ENCODE peak calls at places on chromosomes 7 and 10, in six cellular contexts. I, Q, K, T, C and E are unnamed samples. For H3K4me1, the result is how much of the 10 kb centered on the place peaks cover.

GRCh38 chr7:24936121-24936824 is 43.7 kb downstream of the OSBPL3 start:
- DNase-seq in I (no peak), Q (no peak), K (no peak), T (peak), C (no peak), E (peak)

GRCh38 chr7:90677742-90678439 is 81.8 kb downstream of the CDK14 start:
- DNase-seq in I (no peak), Q (no peak), K (no peak), T (no peak), C (no peak), E (no peak)

GRCh38 chr10:128047337-128047736 is 78.9 kb downstream of the MKI67 start:
- DNase-seq in I (peak), Q (peak), K (peak), T (peak), C (peak), E (no peak)

GRCh38 chr7:132771301-132771730 is 195.0 kb upstream of the PLXNA4 start:
- DNase-seq in I (peak), Q (no peak), K (no peak), T (no peak), C (no peak), E (peak)

GRCh38 chr10:115939101-115939815 is 333.7 kb downstream of the GFRA1 start:
- DNase-seq in I (no peak), Q (no peak), K (no peak), T (no peak), C (no peak), E (no peak)

GRCh38 chr10:92757066-92757716 is 67.4 kb downstream of the HHEX start:
- DNase-seq in I (no peak), Q (peak), K (peak), T (peak), C (peak), E (peak)

GRCh38 chr7:50304158-50304910 is at the start of gene IKZF1:
- DNase-seq in I (peak), Q (peak), K (no peak), T (no peak), C (no peak), E (peak)

GRCh38 chr7:1439373-1440363 is 19.6 kb downstream of the MICALL2 start:
- DNase-seq in I (no peak), Q (no peak), K (no peak), T (no peak), C (no peak), E (no peak)

GRCh38 chr7:103934508-103934907 is 55.0 kb downstream of the RELN start:
- DNase-seq in I (no peak), Q (no peak), K (no peak), T (no peak), C (no peak), E (no peak)

GRCh38 chr7:42217053-42217452 is 20.0 kb downstream of the GLI3 start:
- DNase-seq in I (no peak), Q (no peak), K (no peak), T (no peak), C (no peak), E (no peak)

GRCh38 chr7:125934539-125934938 is 1004.9 kb upstream of the POT1 start:
- DNase-seq in I (no peak), Q (no peak), K (no peak), T (no peak), C (peak), E (no peak)

GRCh38 chr10:128337860-128338378 is 211.7 kb upstream of the MKI67 start:
- DNase-seq in I (no peak), Q (no peak), K (no peak), T (no peak), C (no peak), E (no peak)

GRCh38 chr10:31346953-31347352 is 27.9 kb downstream of the ZEB1 start:
- DNase-seq in I (no peak), Q (no peak), K (no peak), T (no peak), C (no peak), E (no peak)

GRCh38 chr7:116030626-116031276 is at the start of gene TFEC:
- DNase-seq in I (no peak), Q (no peak), K (peak), T (peak), C (no peak), E (peak)

GRCh38 chr7:94338921-94339371 is 55.7 kb upstream of the COL1A2 start:
- DNase-seq in I (no peak), Q (no peak), K (no peak), T (peak), C (no peak), E (no peak)

GRCh38 chr7:122709930-122710646 is 7.4 kb upstream of the RNF148 start:
- DNase-seq in I (no peak), Q (no peak), K (no peak), T (no peak), C (no peak), E (no peak)

GRCh38 chr10:48614481-48615383 is 9.9 kb upstream of the ARHGAP22 start:
- DNase-seq in I (no peak), Q (no peak), K (no peak), T (peak), C (no peak), E (peak)

GRCh38 chr10:129099992-129100391 is 367.0 kb upstream of the MGMT start:
- DNase-seq in I (no peak), Q (no peak), K (no peak), T (no peak), C (no peak), E (no peak)

GRCh38 chr7:48424731-48425130 is 253.5 kb downstream of the ABCA13 start:
- DNase-seq in I (no peak), Q (no peak), K (peak), T (no peak), C (no peak), E (no peak)

GRCh38 chr7:25149844-25150243 is 24.8 kb upstream of the CYCS start:
- DNase-seq in I (no peak), Q (no peak), K (no peak), T (no peak), C (no peak), E (no peak)

DNA sequence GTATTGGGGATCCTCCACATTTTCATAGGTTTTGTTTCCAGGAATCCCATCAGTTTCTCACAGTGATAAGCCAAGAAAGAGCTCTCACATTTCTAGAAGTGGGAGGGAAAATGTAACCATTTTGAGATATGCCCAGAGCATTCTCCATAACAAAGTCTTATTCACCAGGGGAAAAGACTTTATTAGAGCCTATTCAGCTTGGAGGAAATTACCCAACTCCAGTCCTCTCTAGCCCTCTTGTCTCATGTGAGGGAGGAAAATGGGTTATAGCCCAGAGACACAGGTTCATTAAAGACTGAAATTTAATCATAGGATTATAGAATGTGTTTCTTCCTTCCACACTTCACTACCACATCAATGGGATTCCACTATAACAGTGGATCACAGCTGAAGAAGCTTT is 61.6 kb upstream of the DYNC1I1 start:
- DNase-seq in I (no peak), Q (no peak), K (no peak), T (no peak), C (no peak), E (no peak)
- H3K4me1 ChIP-seq in I (under half), Q (under half), K (under half), T (under half), C (under half), E (under half)

DNA sequence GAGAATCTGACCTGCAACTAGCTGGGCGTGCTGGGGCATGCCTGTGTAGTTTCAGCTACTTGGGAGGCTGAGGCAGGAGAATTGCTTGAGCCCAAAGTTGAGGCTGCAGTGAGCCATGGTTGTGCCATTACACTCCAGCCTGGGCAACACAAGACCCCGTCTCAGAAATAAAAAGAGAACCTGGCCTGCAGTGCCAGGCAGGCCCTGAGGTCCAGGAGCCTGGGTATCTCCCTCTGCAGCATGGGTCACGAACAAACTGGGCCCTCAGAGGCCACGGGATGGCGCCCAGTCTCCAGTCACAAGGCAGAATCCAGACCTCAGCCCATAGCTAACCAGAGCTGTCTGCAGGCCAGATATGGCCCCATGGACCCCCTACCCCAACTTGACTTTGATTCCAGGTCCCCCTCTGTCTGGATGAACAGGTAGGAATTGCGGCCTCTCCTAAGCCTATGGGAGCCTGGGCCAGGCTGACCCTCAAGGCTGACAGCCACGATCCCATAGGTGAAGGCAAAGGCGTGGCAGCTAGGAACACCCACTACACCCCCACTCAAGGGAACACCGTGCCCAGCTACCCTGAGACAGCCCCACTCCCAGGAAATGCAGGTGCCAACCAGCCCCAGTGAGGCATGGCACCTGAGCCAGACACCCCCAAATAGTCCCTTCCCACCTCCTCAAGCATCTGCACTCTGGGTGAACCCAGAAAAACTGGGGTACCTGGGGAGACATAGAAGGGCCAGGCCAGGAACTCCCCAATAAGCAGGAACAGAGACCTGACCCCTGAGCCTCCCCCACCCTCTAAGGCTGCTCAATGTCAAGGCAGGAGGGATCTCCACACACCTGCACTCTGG is 102.8 kb upstream of the TNRC18 start:
- DNase-seq in I (peak), Q (peak), K (peak), T (no peak), C (no peak), E (peak)
- H3K4me3 ChIP-seq in I (peak), Q (peak), K (peak), T (peak), C (no peak), E (peak)

DNA sequence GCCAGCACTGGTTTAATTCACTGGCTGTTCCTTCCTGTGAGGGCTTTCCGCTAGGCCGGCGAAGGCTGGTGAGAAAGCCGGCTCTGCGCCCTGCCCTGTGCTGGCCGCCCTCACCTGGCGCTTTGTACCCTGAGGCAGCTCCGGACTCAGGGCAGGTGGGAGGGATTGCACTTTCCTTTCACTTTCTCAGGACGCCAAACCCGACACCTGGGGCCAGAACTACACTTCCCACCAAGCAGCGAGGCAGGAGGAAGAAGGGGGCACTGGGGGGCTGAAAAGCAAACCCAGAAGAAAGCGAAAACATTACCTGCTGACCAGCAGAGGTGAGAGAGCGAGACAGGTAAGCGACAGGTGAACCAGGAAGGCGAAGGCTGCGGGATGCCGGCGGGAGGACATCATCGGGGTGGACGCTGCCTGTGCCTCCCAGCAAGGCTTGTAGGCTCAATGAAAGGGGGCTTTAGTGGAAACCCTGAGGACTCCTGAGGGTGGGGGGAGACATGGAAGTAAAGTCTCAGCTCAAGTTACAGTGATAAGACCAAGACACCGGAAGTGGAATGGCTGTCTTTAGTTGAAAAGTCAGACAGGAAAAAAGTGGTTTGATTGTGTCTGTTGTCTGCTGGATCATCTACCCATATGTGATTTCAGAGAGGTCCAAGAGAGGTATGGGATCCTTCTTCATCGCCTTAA is at the start of gene RAB19:
- DNase-seq in I (peak), Q (no peak), K (no peak), T (no peak), C (peak), E (no peak)
- H3K4me1 ChIP-seq in I (under half), Q (under half), K (under half), T (under half), C (under half), E (under half)

GRCh38 chr7:7424151-7424873 is 111.4 kb downstream of the COL28A1 start:
- DNase-seq in I (peak), Q (peak), K (peak), T (peak), C (peak), E (peak)
- H3K4me3 ChIP-seq in I (peak), Q (peak), K (peak), T (peak), C (peak), E (peak)